ENCODE peak calls at places on chromosomes 16 and 17, in seven cellular contexts. K is activated gamma-delta T cell treated with anti-CD3 and anti-CD28 coated beads, Interleukin-2, amount 50 U/mL, for 16 hours; M is Peyer's patch; Q is amniotic epithelial cell; U is hepatic stellate cell; D is PC-9; J is stimulated activated CD4-positive, alpha-beta T cell treated with anti-CD3 and anti-CD28 coated beads, Interleukin-2, amount 100 ng/mL, for 48 hours. G is an unnamed sample.

GRCh38 chr17:78356163-78356713 is 3.6 kb downstream of the SOCS3 start:
- DNase-seq in K (peak; percentile 82), M (no peak), Q (peak; percentile 93), U (no peak), D (peak; percentile 57), J (peak; percentile 83), G (peak; percentile 82)

GRCh38 chr17:38898812-38899348 is 26.5 kb upstream of the LASP1NB start:
- DNase-seq in K (peak; percentile 89), M (peak; percentile 77), Q (peak; percentile 53), U (no peak), D (no peak), J (peak; percentile 73), G (peak; percentile 94)

GRCh38 chr16:2532494-2533141 is 1.4 kb upstream of the CEMP1 start:
- DNase-seq in K (peak; percentile 28), M (peak; percentile 90), Q (peak; percentile 48), U (peak; percentile 45), D (peak; percentile 85), J (peak; percentile 51), G (peak; percentile 86)

GRCh38 chr17:68981288-68981687 is 26.1 kb upstream of the ABCA8 start:
- DNase-seq in K (no peak), M (no peak), Q (peak; percentile 98), U (peak; percentile 19), D (peak; percentile 68), J (no peak), G (peak; percentile 23)

GRCh38 chr16:70579648-70580630 is 56.3 kb downstream of the SF3B3 start:
- DNase-seq in K (no peak), M (peak; percentile 70), Q (no peak), U (no peak), D (no peak), J (no peak), G (no peak)

GRCh38 chr17:66401364-66401763 is 99.0 kb downstream of the PRKCA start:
- DNase-seq in K (no peak), M (no peak), Q (peak; percentile 38), U (no peak), D (no peak), J (no peak), G (no peak)

GRCh38 chr17:65158081-65158480 is 20.9 kb downstream of the RGS9 start:
- DNase-seq in K (no peak), M (no peak), Q (no peak), U (no peak), D (no peak), J (no peak), G (no peak)

GRCh38 chr17:72699566-72699965 is 392.9 kb downstream of the SLC39A11 start:
- DNase-seq in K (no peak), M (no peak), Q (no peak), U (no peak), D (no peak), J (no peak), G (no peak)

GRCh38 chr16:75494696-75495601 is at the start of gene CHST6:
- DNase-seq in K (no peak), M (peak; percentile 65), Q (no peak), U (no peak), D (peak; percentile 65), J (peak; percentile 5), G (no peak)

GRCh38 chr17:38568845-38569510 is 36.8 kb downstream of the SRCIN1 start:
- DNase-seq in K (no peak), M (no peak), Q (no peak), U (no peak), D (no peak), J (no peak), G (no peak)

GRCh38 chr17:11506635-11507034 is 91.6 kb upstream of the DNAH9 start:
- DNase-seq in K (no peak), M (no peak), Q (no peak), U (no peak), D (peak; percentile 1), J (no peak), G (no peak)

GRCh38 chr16:8655184-8655717 is 19.2 kb upstream of the ABAT start:
- DNase-seq in K (no peak), M (no peak), Q (peak; percentile 49), U (no peak), D (no peak), J (peak; percentile 22), G (no peak)

GRCh38 chr17:75073618-75074047 is 14.1 kb upstream of the SLC16A5 start:
- DNase-seq in K (no peak), M (no peak), Q (peak; percentile 77), U (no peak), D (no peak), J (no peak), G (no peak)

GRCh38 chr17:4808378-4808767 is 1.4 kb downstream of the PLD2 start:
- DNase-seq in K (no peak), M (no peak), Q (no peak), U (no peak), D (peak; percentile 19), J (no peak), G (no peak)

G was measured in immature natural killer cell.